ENCODE peak calls at places on chromosomes 3 and 15, in six cellular contexts. J is heart left ventricle, S is transverse colon, W is ovary, G is body of pancreas, V is HCT116. E is an unnamed sample.

GRCh38 chr3:176521531-176522175 is 675.6 kb downstream of the TBL1XR1 start:
- DNase-seq in J (no peak), S (no peak), W (no peak), G (no peak), V (no peak), E (no peak)

GRCh38 chr15:74593122-74593521 is 22.5 kb upstream of the CLK3 start:
- DNase-seq in J (no peak), S (no peak), W (no peak), G (no peak), V (no peak), E (no peak)

GRCh38 chr3:149641011-149641728 is 16.7 kb downstream of the WWTR1 start:
- DNase-seq in J (no peak), S (no peak), W (no peak), G (no peak), V (no peak), E (no peak)

GRCh38 chr3:159273070-159273469 is 471.2 kb downstream of the MFSD1 start:
- DNase-seq in J (no peak), S (no peak), W (no peak), G (no peak), V (no peak), E (no peak)

GRCh38 chr3:127373701-127374625 is 86.1 kb upstream of the PRR20G start:
- DNase-seq in J (no peak), S (peak), W (no peak), G (no peak), V (peak), E (no peak)

GRCh38 chr3:23959147-23959900 is 14.2 kb downstream of the NR1D2 start:
- DNase-seq in J (no peak), S (no peak), W (no peak), G (no peak), V (peak), E (no peak)

GRCh38 chr3:190911382-190911781 is 48.9 kb upstream of the GMNC start:
- DNase-seq in J (no peak), S (no peak), W (no peak), G (no peak), V (peak), E (no peak)

GRCh38 chr15:76812381-76812780 is 92.8 kb downstream of the SCAPER start:
- DNase-seq in J (no peak), S (no peak), W (no peak), G (no peak), V (no peak), E (no peak)

GRCh38 chr15:66703540-66703941 is 1.5 kb downstream of the SMAD6 start:
- DNase-seq in J (peak), S (peak), W (peak), G (peak), V (no peak), E (no peak)

GRCh38 chr3:9248232-9249191 is 934 bp downstream of the SRGAP3 start:
- DNase-seq in J (no peak), S (peak), W (no peak), G (no peak), V (no peak), E (no peak)

GRCh38 chr15:55496716-55497115 is 11.3 kb downstream of the DNAAF4 start:
- DNase-seq in J (no peak), S (no peak), W (no peak), G (no peak), V (no peak), E (no peak)

GRCh38 chr15:81809543-81809942 is 236.3 kb downstream of the MEX3B start:
- DNase-seq in J (no peak), S (no peak), W (no peak), G (no peak), V (peak), E (no peak)

GRCh38 chr15:40452296-40453090 is 11.7 kb downstream of the BAHD1 start:
- DNase-seq in J (no peak), S (no peak), W (no peak), G (no peak), V (no peak), E (no peak)

GRCh38 chr3:169659858-169660614 is 3.5 kb downstream of the MECOM start:
- DNase-seq in J (no peak), S (no peak), W (no peak), G (peak), V (no peak), E (no peak)

GRCh38 chr15:42153874-42154575 is 2.4 kb downstream of the PLA2G4F start:
- DNase-seq in J (no peak), S (no peak), W (no peak), G (no peak), V (no peak), E (no peak)

GRCh38 chr15:41933771-41934170 is 38.6 kb downstream of the EHD4 start:
- DNase-seq in J (no peak), S (peak), W (no peak), G (no peak), V (peak), E (no peak)

GRCh38 chr15:66006986-66007385 is 137.7 kb downstream of the RAB11A start:
- DNase-seq in J (no peak), S (no peak), W (no peak), G (no peak), V (no peak), E (no peak)

GRCh38 chr3:185758912-185759311 is 65.9 kb downstream of the IGF2BP2 start:
- DNase-seq in J (no peak), S (no peak), W (no peak), G (no peak), V (no peak), E (no peak)

GRCh38 chr3:21722768-21723167 is 28.2 kb downstream of the ZNF385D start:
- DNase-seq in J (no peak), S (no peak), W (no peak), G (no peak), V (no peak), E (no peak)

GRCh38 chr15:47300035-47300434 is 417.3 kb upstream of the SEMA6D start:
- DNase-seq in J (no peak), S (no peak), W (no peak), G (no peak), V (no peak), E (no peak)

GRCh38 chr15:68256675-68257450 is 20.7 kb upstream of the FEM1B start:
- DNase-seq in J (peak), S (peak), W (peak), G (peak), V (no peak), E (peak)

GRCh38 chr3:149767720-149768119 is 15.4 kb upstream of the COMMD2 start:
- DNase-seq in J (no peak), S (no peak), W (no peak), G (no peak), V (no peak), E (peak)

GRCh38 chr3:99645277-99646106 is 7.1 kb downstream of the COL8A1 start:
- DNase-seq in J (no peak), S (no peak), W (no peak), G (no peak), V (peak), E (no peak)

GRCh38 chr15:75063338-75063737 is 39.9 kb downstream of the PPCDC start:
- DNase-seq in J (no peak), S (no peak), W (no peak), G (no peak), V (no peak), E (no peak)

GRCh38 chr3:149781216-149781615 is 11.1 kb downstream of the ANKUB1 start:
- DNase-seq in J (no peak), S (no peak), W (no peak), G (no peak), V (no peak), E (no peak)

GRCh38 chr3:12224181-12225147 is 64.4 kb upstream of the PPARG start:
- DNase-seq in J (no peak), S (peak), W (no peak), G (no peak), V (no peak), E (no peak)

GRCh38 chr3:169710619-169711018 is 47.1 kb upstream of the MECOM start:
- DNase-seq in J (no peak), S (no peak), W (no peak), G (no peak), V (no peak), E (no peak)

GRCh38 chr15:45184562-45185041 is 3.2 kb downstream of the SHF start:
- DNase-seq in J (no peak), S (no peak), W (no peak), G (no peak), V (no peak), E (peak)

GRCh38 chr15:38563723-38564519 is 693 bp downstream of the RASGRP1 start:
- DNase-seq in J (peak), S (peak), W (peak), G (peak), V (peak), E (peak)
- H3K27ac ChIP-seq in J (no peak), S (peak), W (no peak), G (peak), V (no peak), E (no peak)

GRCh38 chr3:31909455-31909854 is 71.6 kb downstream of the OSBPL10 start:
- DNase-seq in J (no peak), S (no peak), W (no peak), G (no peak), V (no peak), E (no peak)
- H3K27ac ChIP-seq in J (no peak), S (no peak), W (no peak), G (no peak), V (no peak), E (no peak)

GRCh38 chr15:78542647-78543046 is 2.4 kb downstream of the PSMA4 start:
- DNase-seq in J (no peak), S (no peak), W (no peak), G (no peak), V (no peak), E (no peak)

GRCh38 chr15:78538358-78538757 is 1.9 kb upstream of the PSMA4 start:
- DNase-seq in J (no peak), S (no peak), W (no peak), G (no peak), V (no peak), E (no peak)

GRCh38 chr15:78540955-78541743 is 905 bp downstream of the PSMA4 start:
- DNase-seq in J (no peak), S (no peak), W (no peak), G (no peak), V (no peak), E (no peak)

GRCh38 chr15:78541744-78542034 is 1.4 kb downstream of the PSMA4 start:
- DNase-seq in J (no peak), S (no peak), W (no peak), G (no peak), V (no peak), E (no peak)

DNA sequence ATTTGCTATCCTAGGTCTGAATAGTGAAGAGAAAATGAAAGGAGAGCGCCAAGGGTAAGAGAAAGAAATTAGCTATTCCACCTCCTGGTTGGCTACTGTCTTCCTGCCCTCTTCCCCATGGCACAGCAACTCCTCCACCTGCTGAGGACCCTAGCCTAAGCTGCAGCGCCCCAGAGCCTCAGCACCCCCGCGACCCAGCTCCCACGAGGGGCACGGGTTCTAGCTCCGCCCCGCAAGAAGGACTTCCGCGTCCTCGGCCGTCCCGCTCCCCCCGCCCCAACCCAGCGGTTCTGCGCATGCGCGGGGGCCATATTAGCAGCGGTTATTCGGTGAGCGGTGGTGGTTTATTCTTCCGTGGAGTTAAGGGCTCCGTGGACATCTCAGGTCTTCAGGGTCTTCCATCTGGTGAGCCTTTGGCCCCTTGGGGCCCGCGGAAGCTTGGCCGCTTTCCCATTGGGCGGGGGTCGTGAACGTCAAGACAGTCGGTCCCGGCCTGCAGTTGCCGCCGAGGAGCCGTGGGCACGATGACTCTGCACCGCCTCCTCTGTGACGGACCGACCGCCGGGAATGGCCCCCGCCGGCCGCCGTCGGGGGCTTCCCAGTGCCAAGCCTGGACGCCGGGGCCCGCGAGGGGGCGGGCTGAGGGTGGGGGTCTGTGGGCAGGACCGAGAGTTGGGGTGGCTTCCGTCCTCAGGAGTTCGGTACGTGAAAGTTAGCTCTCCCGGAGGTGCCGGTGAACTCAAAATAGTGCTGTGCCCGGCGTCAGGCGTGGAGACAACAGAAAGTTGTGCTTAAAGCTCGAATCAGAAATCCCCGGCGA is at the start of gene PSMA4:
- DNase-seq in J (peak), S (peak), W (peak), G (peak), V (peak), E (peak)
- H3K27ac ChIP-seq in J (peak), S (peak), W (peak), G (peak), V (peak), E (peak)

DNA sequence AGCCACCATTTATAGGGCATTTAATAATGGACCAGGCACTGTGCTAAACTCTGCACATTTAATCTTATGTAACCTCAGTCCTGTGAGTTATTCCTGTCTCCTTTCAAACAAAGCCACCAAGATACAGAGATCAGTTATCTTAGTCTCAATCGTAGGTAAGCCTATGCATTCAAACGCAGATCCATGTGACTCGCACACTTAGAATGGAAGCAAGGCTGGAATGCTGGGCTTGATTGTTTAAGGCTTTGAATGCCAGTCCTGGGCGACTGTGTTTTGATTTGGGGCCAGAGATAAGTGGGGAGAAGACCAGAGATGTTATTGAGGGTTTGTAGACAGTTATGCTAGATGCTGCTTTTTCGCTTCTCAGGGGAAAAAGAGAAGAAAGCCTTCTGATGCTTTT is 22.2 kb downstream of the MED12L start:
- DNase-seq in J (no peak), S (no peak), W (no peak), G (no peak), V (no peak), E (no peak)
- H3K27ac ChIP-seq in J (no peak), S (no peak), W (no peak), G (no peak), V (no peak), E (no peak)

DNA sequence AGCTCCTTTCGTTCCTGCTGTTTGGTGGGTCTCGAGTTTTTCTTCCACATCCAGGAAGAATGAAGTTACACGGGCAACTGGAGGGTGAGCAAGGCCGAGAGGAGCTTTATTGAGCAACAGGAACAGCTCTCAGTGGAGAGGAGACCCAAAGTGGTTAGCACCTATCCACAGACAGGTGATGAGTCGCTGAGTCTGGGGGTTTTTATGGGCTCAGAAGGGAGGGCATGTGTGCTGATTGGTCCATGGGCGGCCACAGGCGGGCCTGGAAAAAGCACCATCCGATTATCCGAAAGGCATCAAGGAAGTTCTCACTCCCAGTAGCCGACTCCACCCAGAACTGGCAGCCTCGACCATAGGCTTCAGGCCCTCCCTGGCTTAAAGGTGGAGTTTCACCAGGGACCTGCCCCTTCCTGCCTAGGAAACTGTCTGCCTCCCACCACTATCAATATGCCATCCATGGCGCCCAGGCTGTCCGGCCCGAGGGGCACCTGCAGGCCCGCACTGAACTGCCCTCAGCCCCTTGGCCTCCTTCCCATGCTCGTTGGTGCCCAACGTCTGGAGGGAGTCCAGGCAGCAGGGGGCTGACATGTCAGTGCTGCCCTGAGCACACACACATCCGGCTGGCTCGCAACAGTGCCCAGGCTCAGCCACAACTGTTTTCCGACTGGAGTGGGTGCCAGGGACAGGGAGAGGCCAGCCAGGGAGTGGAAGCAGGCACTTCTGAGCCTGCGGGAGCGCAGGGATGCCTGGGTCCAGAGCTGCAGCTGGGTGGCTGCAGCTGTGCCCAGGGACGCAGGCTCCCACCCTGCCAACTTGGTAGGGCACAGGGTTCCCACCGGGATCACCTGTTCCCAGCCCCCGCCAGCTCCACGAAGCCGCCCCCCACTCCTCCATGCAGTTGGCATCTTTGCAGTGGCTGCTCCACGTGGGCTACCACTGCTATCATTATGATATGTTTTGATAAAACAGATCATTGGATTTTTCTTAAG is 170.2 kb downstream of the FNDC3B start:
- DNase-seq in J (peak), S (no peak), W (peak), G (peak), V (no peak), E (no peak)
- H3K27ac ChIP-seq in J (peak), S (no peak), W (no peak), G (peak), V (no peak), E (no peak)

DNA sequence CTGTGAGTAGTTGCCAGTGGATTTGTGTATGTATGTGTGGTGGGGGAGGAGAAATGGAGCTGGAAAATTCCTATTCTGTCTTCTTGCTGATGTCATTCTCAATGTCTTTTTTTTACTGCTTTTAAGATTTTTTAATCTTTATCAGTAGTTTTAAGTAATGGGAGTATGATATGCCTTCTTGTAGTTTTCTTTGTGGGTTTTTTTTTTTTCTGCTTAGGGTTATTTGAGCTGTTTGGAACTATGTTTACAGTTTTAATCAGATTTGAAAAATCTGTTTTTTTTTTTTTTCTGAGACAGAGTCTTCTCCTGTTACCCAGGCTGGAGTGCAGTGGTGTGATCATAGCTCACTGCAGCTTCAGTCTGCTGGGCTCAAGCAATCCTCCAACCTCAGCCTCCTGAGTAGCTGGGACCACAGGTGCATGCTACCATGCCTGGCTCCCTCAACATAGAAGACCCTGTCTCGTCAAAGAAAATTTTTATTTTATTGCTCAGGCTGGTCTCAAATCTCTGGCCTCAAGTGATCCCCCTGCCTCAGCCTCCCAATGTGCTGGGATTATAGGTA is 37.1 kb downstream of the RPL39L start:
- DNase-seq in J (no peak), S (no peak), W (no peak), G (no peak), V (no peak), E (no peak)
- H3K27ac ChIP-seq in J (peak), S (peak), W (no peak), G (peak), V (no peak), E (no peak)

DNA sequence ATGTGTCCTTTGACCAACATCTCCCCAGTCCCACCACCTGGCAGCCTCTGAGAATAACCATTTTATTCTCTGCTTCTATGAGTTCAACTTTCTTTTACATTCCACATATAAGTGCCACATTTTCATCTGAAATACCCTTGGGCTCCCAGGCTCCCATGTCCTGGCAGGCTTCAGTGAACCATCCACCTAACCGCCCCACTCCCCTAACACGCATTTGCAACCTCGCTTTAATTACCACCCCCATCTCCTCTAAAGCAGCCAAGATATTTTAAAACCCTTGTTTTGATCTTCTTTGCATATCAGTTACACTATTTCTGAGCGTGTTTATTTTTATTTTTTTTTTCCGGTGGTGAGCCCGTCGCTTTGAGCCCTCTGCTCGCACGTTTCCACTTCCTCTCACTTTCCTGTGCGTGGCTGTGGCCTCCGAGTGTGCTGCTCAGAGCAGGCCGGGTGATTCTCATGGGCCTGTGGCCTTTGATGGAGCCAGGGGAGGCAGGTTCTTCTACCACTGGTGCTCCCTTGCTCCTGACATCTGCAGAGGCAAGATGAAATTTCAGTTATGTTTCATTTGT is 195.4 kb upstream of the LPP start:
- DNase-seq in J (peak), S (peak), W (no peak), G (no peak), V (no peak), E (no peak)
- H3K27ac ChIP-seq in J (no peak), S (no peak), W (no peak), G (no peak), V (no peak), E (no peak)